ENCODE peak calls at places on chromosomes 7 and 10, in seven cellular contexts. D is stomach, F is transverse colon, Q is suprapubic skin, L is H1, C is K562, U is sigmoid colon. P is an unnamed sample.

GRCh38 chr10:5932345-5932744 is 42.3 kb downstream of the FBH1 start:
- DNase-seq in D (no peak), F (no peak), Q (no peak), L (no peak), C (no peak), U (peak), P (no peak)

GRCh38 chr7:128453836-128454804 is 1.6 kb upstream of the HILPDA start:
- DNase-seq in D (peak), F (peak), Q (peak), L (peak), C (no peak), U (peak), P (peak)

GRCh38 chr7:36090976-36091375 is 62.1 kb upstream of the EEPD1 start:
- DNase-seq in D (no peak), F (no peak), Q (no peak), L (no peak), C (no peak), U (no peak), P (no peak)

GRCh38 chr7:149732611-149733010 is 40.8 kb downstream of the ZNF467 start:
- DNase-seq in D (no peak), F (no peak), Q (no peak), L (no peak), C (no peak), U (no peak), P (no peak)

GRCh38 chr10:99529483-99530107 is 3.1 kb upstream of the NKX2-3 start:
- DNase-seq in D (no peak), F (peak), Q (no peak), L (no peak), C (no peak), U (peak), P (peak)

GRCh38 chr10:71213127-71213616 is 802 bp downstream of the UNC5B start:
- DNase-seq in D (peak), F (peak), Q (peak), L (peak), C (no peak), U (peak), P (peak)

GRCh38 chr7:142323706-142324105 is 65.8 kb upstream of the PRSS58 start:
- DNase-seq in D (no peak), F (peak), Q (no peak), L (peak), C (peak), U (no peak), P (peak)

GRCh38 chr7:27482219-27482618 is 180.5 kb downstream of the HIBADH start:
- DNase-seq in D (no peak), F (no peak), Q (no peak), L (no peak), C (no peak), U (no peak), P (no peak)

GRCh38 chr7:98555403-98555802 is 61.7 kb upstream of the NPTX2 start:
- DNase-seq in D (no peak), F (peak), Q (no peak), L (no peak), C (no peak), U (no peak), P (no peak)

GRCh38 chr10:92279297-92279696 is 11.6 kb downstream of the CPEB3 start:
- DNase-seq in D (no peak), F (no peak), Q (no peak), L (no peak), C (no peak), U (no peak), P (no peak)

GRCh38 chr7:47571355-47572100 is 10.4 kb downstream of the TNS3 start:
- DNase-seq in D (peak), F (peak), Q (no peak), L (no peak), C (no peak), U (peak), P (peak)

GRCh38 chr7:20778063-20778721 is 8.5 kb downstream of the SP8 start:
- DNase-seq in D (peak), F (peak), Q (no peak), L (peak), C (no peak), U (no peak), P (peak)

GRCh38 chr7:80827238-80827633 is 91.6 kb downstream of the SEMA3C start:
- DNase-seq in D (no peak), F (no peak), Q (no peak), L (no peak), C (no peak), U (no peak), P (no peak)

GRCh38 chr10:118903251-118903650 is 126.3 kb upstream of the NANOS1 start:
- DNase-seq in D (no peak), F (no peak), Q (no peak), L (no peak), C (no peak), U (no peak), P (peak)

GRCh38 chr10:122847782-122848604 is 2.3 kb upstream of the CUZD1 start:
- DNase-seq in D (no peak), F (no peak), Q (no peak), L (no peak), C (no peak), U (no peak), P (peak)

GRCh38 chr7:140417456-140418155 is 13.7 kb downstream of the RAB19 start:
- DNase-seq in D (no peak), F (no peak), Q (no peak), L (no peak), C (no peak), U (no peak), P (no peak)

GRCh38 chr10:50210876-50211275 is 40.4 kb downstream of the ASAH2 start:
- DNase-seq in D (no peak), F (no peak), Q (no peak), L (no peak), C (no peak), U (no peak), P (no peak)

GRCh38 chr10:114925675-114926204 is 12.3 kb upstream of the TRUB1 start:
- DNase-seq in D (no peak), F (no peak), Q (no peak), L (no peak), C (no peak), U (no peak), P (no peak)

GRCh38 chr10:30017576-30017975 is 41.8 kb downstream of the JCAD start:
- DNase-seq in D (no peak), F (no peak), Q (no peak), L (no peak), C (no peak), U (no peak), P (no peak)

GRCh38 chr7:155965010-155965409 is 152.7 kb upstream of the SHH start:
- DNase-seq in D (peak), F (no peak), Q (no peak), L (no peak), C (no peak), U (peak), P (no peak)

GRCh38 chr10:7635431-7636125 is 31.2 kb downstream of the ITIH5 start:
- DNase-seq in D (no peak), F (no peak), Q (no peak), L (no peak), C (no peak), U (no peak), P (no peak)

GRCh38 chr10:35723992-35724391 is 81.9 kb upstream of the FZD8 start:
- DNase-seq in D (no peak), F (no peak), Q (no peak), L (no peak), C (no peak), U (no peak), P (no peak)

GRCh38 chr10:4195214-4195613 is 410.2 kb upstream of the KLF6 start:
- DNase-seq in D (no peak), F (peak), Q (no peak), L (no peak), C (no peak), U (no peak), P (no peak)

GRCh38 chr7:105014725-105015630 is 973 bp downstream of the KMT2E start:
- DNase-seq in D (peak), F (peak), Q (no peak), L (peak), C (peak), U (peak), P (peak)

GRCh38 chr7:31111109-31111451 is 59.0 kb downstream of the ADCYAP1R1 start:
- DNase-seq in D (no peak), F (no peak), Q (no peak), L (peak), C (no peak), U (no peak), P (no peak)

GRCh38 chr7:88092676-88092999 is 127.2 kb downstream of the SRI start:
- DNase-seq in D (no peak), F (no peak), Q (no peak), L (no peak), C (no peak), U (no peak), P (no peak)

GRCh38 chr7:30657131-30657530 is 25.1 kb downstream of the CRHR2 start:
- DNase-seq in D (no peak), F (no peak), Q (peak), L (no peak), C (no peak), U (peak), P (no peak)

DNA sequence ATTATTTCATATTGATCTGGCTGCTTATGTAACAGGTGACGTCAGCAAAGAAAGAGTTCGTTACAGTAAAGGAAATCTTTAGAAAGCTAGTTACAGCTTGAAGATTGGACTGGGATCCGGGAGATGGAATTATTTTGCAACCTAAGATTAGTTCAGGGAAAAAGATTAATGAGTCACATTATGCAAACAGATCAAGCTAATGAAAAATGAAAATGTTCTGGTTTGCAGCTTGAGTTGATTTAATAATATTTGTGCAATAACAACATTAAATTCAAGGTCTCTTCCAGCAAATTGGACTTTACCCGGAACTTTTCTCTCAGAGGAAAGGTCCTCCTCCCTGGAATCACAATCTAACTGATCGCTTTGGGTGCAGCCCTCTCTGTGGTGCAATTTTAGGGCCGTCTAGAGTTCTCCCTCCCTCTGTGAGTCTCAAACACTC is 119.5 kb downstream of the OTUD1 start:
- DNase-seq in D (no peak), F (no peak), Q (no peak), L (no peak), C (no peak), U (no peak), P (no peak)
- TF ChIP-seq POLR2AphosphoS5 in D (peak), F (no peak), Q (no peak), L (no peak), C (no peak), U (no peak), P (no peak)

GRCh38 chr7:150944066-150945042 is 33.8 kb downstream of the KCNH2 start:
- DNase-seq in D (no peak), F (no peak), Q (peak), L (no peak), C (no peak), U (peak), P (no peak)

GRCh38 chr7:150947761-150948680 is 30.1 kb downstream of the KCNH2 start:
- DNase-seq in D (no peak), F (no peak), Q (peak), L (no peak), C (peak), U (peak), P (no peak)

GRCh38 chr7:150945171-150945852 is 32.8 kb downstream of the KCNH2 start:
- DNase-seq in D (peak), F (no peak), Q (peak), L (no peak), C (no peak), U (peak), P (peak)

GRCh38 chr7:150946826-150947750 is 31.0 kb downstream of the KCNH2 start:
- DNase-seq in D (no peak), F (no peak), Q (peak), L (no peak), C (no peak), U (peak), P (no peak)

DNA sequence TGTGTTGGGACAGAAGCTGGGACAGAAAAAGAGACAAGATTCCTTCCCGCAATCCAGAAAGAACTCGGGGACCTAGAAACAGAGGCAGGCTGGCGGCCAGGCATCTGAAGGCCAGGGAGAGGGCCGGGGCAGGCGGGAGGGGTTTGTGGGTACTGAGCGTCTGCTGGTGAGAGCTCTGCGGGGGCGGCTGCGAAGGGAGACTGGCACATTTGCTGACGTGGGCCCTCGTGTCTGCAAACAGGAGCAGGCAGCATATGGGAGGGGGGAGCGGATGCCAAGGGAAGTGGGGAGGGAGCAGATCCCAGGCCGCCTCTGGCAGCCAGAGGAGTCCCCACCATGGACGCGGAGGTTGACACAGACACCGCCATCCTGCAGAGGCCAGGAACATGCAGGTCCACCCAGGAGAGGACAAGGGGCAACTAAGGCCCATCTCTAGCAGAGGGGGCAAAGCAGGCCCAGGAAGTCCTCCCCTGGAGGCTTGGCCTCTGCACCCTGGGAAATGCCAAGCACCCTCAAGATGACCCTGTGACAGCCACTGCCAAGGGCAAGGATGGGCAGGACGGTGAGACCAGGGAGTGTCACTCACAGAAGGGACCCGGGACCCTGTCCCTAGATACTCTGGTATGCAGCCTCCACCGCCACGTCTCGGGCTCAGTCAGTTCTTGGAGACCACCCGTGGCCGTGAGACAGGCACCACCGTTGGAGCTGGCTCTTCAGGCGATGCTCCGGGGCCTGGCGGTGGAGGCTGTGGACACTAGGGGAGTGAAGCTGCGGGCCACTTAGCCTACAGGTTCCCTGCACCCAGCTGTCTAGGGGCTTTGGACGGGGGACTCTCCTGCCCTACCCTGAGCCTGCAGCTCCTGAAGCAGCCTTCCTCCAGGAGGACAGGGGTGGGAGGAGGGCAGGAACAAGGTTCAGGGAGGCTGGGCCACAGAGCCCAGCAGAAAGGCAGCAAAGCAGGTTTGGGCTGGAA is 32.0 kb downstream of the KCNH2 start:
- DNase-seq in D (peak), F (peak), Q (peak), L (no peak), C (no peak), U (peak), P (peak)
- TF ChIP-seq EP300 in D (no peak), F (no peak), Q (no peak), L (no peak), C (no peak), U (peak), P (no peak)

GRCh38 chr10:79112898-79113431 is 44.2 kb downstream of the ZMIZ1 start:
- DNase-seq in D (no peak), F (no peak), Q (no peak), L (no peak), C (no peak), U (peak), P (no peak)
- TF ChIP-seq POLR2A in D (no peak), F (no peak), Q (no peak), L (no peak), C (no peak), U (no peak), P (no peak)

DNA sequence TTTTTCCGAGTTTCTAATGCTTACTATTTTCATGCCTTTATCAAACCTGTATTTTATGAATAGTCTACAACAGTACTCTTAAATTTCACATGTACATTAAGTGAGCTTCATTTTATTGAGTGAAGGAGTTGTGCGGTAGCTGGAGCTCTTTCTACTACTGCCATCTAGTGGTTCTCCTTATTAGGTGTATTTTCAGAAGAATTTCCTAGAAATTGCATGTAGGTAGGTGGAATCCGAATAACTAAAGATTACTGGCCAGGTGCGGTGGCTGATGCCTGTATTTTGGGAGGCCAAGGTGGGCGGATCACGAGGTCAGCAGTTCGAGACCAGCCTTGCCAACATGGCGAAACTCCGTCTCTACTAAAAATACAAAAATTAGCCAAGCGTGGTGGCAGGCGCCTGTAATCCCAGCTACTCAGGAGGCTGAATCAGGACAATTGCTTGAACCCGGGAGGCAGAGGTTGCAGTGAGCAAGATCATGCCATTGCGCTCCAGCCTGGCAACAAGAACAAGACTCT is 38.3 kb downstream of the LRRC72 start:
- DNase-seq in D (no peak), F (no peak), Q (no peak), L (no peak), C (peak), U (no peak), P (no peak)
- TF ChIP-seq POLR2AphosphoS5 in D (no peak), F (no peak), Q (no peak), L (no peak), C (no peak), U (no peak), P (no peak)

DNA sequence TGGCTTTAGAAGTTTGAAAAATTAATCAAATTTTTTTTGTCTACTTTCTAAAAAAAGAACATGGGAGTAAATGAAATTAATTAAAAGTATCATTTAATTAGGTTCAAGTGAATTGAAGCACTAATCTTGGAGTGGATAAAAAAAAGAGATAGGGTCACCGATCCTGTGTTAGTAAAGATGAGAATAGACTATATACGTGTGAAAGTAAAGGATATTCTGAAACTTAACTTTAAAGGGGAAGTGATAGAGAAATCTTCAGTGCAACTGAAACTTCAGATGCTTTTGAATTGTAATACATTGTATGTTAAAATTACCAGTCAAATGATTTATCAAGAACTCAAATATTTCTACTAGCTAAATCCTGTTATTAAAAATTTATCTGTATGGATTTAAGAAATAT is 4.8 kb downstream of the NHLRC2 start:
- DNase-seq in D (no peak), F (no peak), Q (no peak), L (no peak), C (no peak), U (no peak), P (no peak)
- TF ChIP-seq EP300 in D (no peak), F (no peak), Q (no peak), L (no peak), C (no peak), U (no peak), P (no peak)

GRCh38 chr10:70145666-70146488 is 623 bp downstream of the TYSND1 start:
- DNase-seq in D (peak), F (peak), Q (peak), L (peak), C (peak), U (peak), P (peak)
- TF ChIP-seq POLR2A in D (no peak), F (peak), Q (no peak), L (no peak), C (no peak), U (no peak), P (no peak)